ENCODE peak calls at places on chromosomes 1 and 21, in eight cellular contexts. N is Daoy; F is astrocyte of the spinal cord; M is lung microvascular endothelial cell; L is EH; V is epithelial cell of esophagus; J is stimulated activated CD4-positive, alpha-beta T cell treated with anti-CD3 and anti-CD28 coated beads, TNF-alpha, amount 100 ng/mL, for 48 hours; P is left colon. R is an unnamed sample.
A peak's percentile ranks its signal among the peaks of the same experiment; 100 is the strongest.

GRCh38 chr1:40936878-40937484 is 42.5 kb upstream of the CTPS1 start:
- DNase-seq in M (peak; percentile 17), P (no peak), V (peak; percentile 38), J (no peak), L (peak; percentile 84), N (no peak), F (peak; percentile 86), R (no peak)

GRCh38 chr1:235821361-235821981 is 45.2 kb downstream of the LYST start:
- DNase-seq in N (no peak), J (no peak), F (peak; percentile 58), V (peak; percentile 28), M (no peak), P (no peak), L (peak; percentile 91), R (no peak)

GRCh38 chr1:88774151-88774556 is 90.1 kb downstream of the PKN2 start:
- DNase-seq in P (peak; percentile 47), J (peak; percentile 34), M (no peak), V (peak; percentile 97), N (peak; percentile 63), F (no peak), L (peak; percentile 3), R (no peak)

GRCh38 chr1:26122988-26123973 is 11.7 kb downstream of the PDIK1L start:
- DNase-seq in M (peak; percentile 38), V (peak; percentile 87), L (peak; percentile 37), F (peak; percentile 41), N (peak; percentile 78), P (no peak), J (no peak), R (no peak)

GRCh38 chr1:172914517-172915144 is 136.1 kb downstream of the TNFSF18 start:
- DNase-seq in N (no peak), M (peak; percentile 29), L (peak; percentile 90), P (no peak), F (peak; percentile 59), J (no peak), V (no peak), R (no peak)

GRCh38 chr21:21631961-21632360 is 633.8 kb downstream of the NCAM2 start:
- DNase-seq in L (no peak), F (peak; percentile 11), N (no peak), P (peak; percentile 2), J (no peak), V (no peak), M (no peak), R (no peak)

GRCh38 chr1:9009438-9010366 is 16.5 kb downstream of the SLC2A7 start:
- DNase-seq in N (peak; percentile 69), L (peak; percentile 19), F (peak; percentile 19), M (peak; percentile 61), P (peak; percentile 53), J (no peak), V (peak; percentile 41), R (no peak)

GRCh38 chr1:113786055-113786454 is 26.2 kb downstream of the RSBN1 start:
- DNase-seq in J (no peak), F (no peak), L (peak; percentile 27), V (peak; percentile 14), P (no peak), M (no peak), N (no peak), R (no peak)

GRCh38 chr1:49197081-49197480 is 420.4 kb upstream of the BEND5 start:
- DNase-seq in F (peak; percentile 16), J (no peak), P (no peak), N (no peak), V (no peak), M (no peak), L (no peak), R (no peak)

GRCh38 chr21:42384184-42384583 is 11.7 kb downstream of the TMPRSS3 start:
- DNase-seq in V (no peak), N (no peak), L (no peak), P (no peak), M (no peak), J (no peak), F (no peak), R (no peak)

GRCh38 chr1:234102591-234102990 is 198.1 kb downstream of the SLC35F3 start:
- DNase-seq in F (peak; percentile 60), N (no peak), M (no peak), V (no peak), P (no peak), J (no peak), L (no peak), R (no peak)

GRCh38 chr1:27292111-27292510 is 29.9 kb upstream of the TMEM222 start:
- DNase-seq in J (no peak), F (no peak), V (peak; percentile 30), M (no peak), N (peak; percentile 44), L (peak; percentile 46), P (no peak), R (no peak)

GRCh38 chr1:117365350-117366280 is 1.6 kb upstream of the MAN1A2 start:
- DNase-seq in M (no peak), L (peak; percentile 54), P (no peak), J (no peak), V (no peak), N (no peak), F (no peak), R (no peak)

GRCh38 chr1:152577168-152577567 is 3.1 kb downstream of the LCE3D start:
- DNase-seq in F (no peak), V (peak; percentile 39), J (no peak), P (no peak), M (no peak), L (no peak), N (no peak), R (no peak)

GRCh38 chr21:43961382-43961909 is 50.7 kb upstream of the TRAPPC10 start:
- DNase-seq in F (no peak), N (no peak), J (peak; percentile 28), L (no peak), M (peak; percentile 13), V (no peak), P (no peak), R (no peak)

GRCh38 chr1:101238681-101239094 is 1.9 kb downstream of the S1PR1 start:
- DNase-seq in N (peak; percentile 95), P (peak; percentile 87), V (peak; percentile 89), M (peak; percentile 97), L (peak; percentile 92), J (peak; percentile 84), F (peak; percentile 90), R (no peak)

GRCh38 chr1:224720216-224720615 is 104.1 kb downstream of the CNIH3 start:
- DNase-seq in J (no peak), V (no peak), L (no peak), M (no peak), N (no peak), P (no peak), F (no peak), R (no peak)

GRCh38 chr1:17790383-17791054 is 35.4 kb downstream of the ACTL8 start:
- DNase-seq in J (no peak), P (no peak), L (no peak), N (no peak), M (no peak), V (no peak), F (no peak), R (no peak)

GRCh38 chr1:240178366-240178765 is 86.7 kb downstream of the FMN2 start:
- DNase-seq in L (peak; percentile 48), J (no peak), V (no peak), F (peak; percentile 6), N (no peak), P (no peak), M (no peak), R (no peak)

GRCh38 chr1:156195853-156196252 is 1.9 kb downstream of the SLC25A44 start:
- DNase-seq in M (no peak), V (no peak), P (no peak), L (no peak), N (no peak), J (no peak), F (no peak), R (no peak)

GRCh38 chr1:170692866-170693575 is 29.1 kb downstream of the PRRX1 start:
- DNase-seq in V (peak; percentile 44), N (peak; percentile 29), P (no peak), F (peak; percentile 82), M (peak; percentile 36), J (no peak), L (peak; percentile 88), R (no peak)

GRCh38 chr1:12204140-12204539 is 25.7 kb upstream of the VPS13D start:
- DNase-seq in V (no peak), F (no peak), N (no peak), J (peak; percentile 52), L (no peak), P (no peak), M (no peak), R (no peak)

GRCh38 chr1:66266756-66267155 is 267.2 kb upstream of the SGIP1 start:
- DNase-seq in L (peak; percentile 58), J (no peak), N (peak; percentile 44), F (no peak), P (no peak), V (peak; percentile 70), M (peak; percentile 28), R (no peak)

GRCh38 chr1:54287821-54288220 is 87.9 kb downstream of the MRPL37 start:
- DNase-seq in F (no peak), V (no peak), M (peak; percentile 50), J (no peak), L (peak; percentile 72), P (no peak), N (peak; percentile 33), R (no peak)

GRCh38 chr1:213570487-213570886 is 417.3 kb upstream of the PROX1 start:
- DNase-seq in P (no peak), J (no peak), V (no peak), L (no peak), M (no peak), N (no peak), F (no peak), R (no peak)

GRCh38 chr1:154583691-154584212 is 16.2 kb downstream of the CHRNB2 start:
- DNase-seq in L (peak; percentile 58), F (no peak), J (no peak), N (no peak), P (no peak), V (no peak), M (peak; percentile 16), R (no peak)

GRCh38 chr21:42568834-42569731 is 55.4 kb downstream of the SLC37A1 start:
- DNase-seq in L (no peak), M (no peak), P (no peak), F (no peak), V (no peak), J (no peak), N (no peak), R (no peak)

GRCh38 chr1:20185834-20186782 is at the start of the genes PLA2G2C and UBXN10:
- DNase-seq in V (no peak), M (peak; percentile 24), J (peak; percentile 53), L (no peak), N (peak; percentile 39), F (no peak), P (peak; percentile 86), R (no peak)

GRCh38 chr1:186757851-186758250 is 70.9 kb upstream of the PLA2G4A start:
- DNase-seq in V (no peak), L (no peak), J (no peak), P (no peak), N (no peak), F (no peak), M (peak; percentile 75), R (no peak)